ENCODE peak calls at places on chromosomes 6 and 20, in nine cellular contexts. Z is progenitor cell of endocrine pancreas; F is osteocyte; Q is Kasumi-1; C is neuronal stem cell; G is CD4-positive, alpha-beta memory T cell; N is endothelial cell; R is germinal center; T is NCI-H1417. X is an unnamed sample.
A peak's percentile ranks its signal among the peaks of the same experiment; 100 is the strongest.

GRCh38 chr20:59405819-59406218 is 105.4 kb downstream of the EDN3 start:
- DNase-seq in Z (no peak), T (no peak), G (no peak), Q (no peak), F (no peak), R (no peak), C (no peak), N (no peak), X (no peak)

GRCh38 chr20:57040924-57041323 is 225.5 kb downstream of the BMP7 start:
- DNase-seq in T (no peak), R (no peak), Z (no peak), N (no peak), G (no peak), Q (no peak), F (no peak), C (no peak), X (no peak)

GRCh38 chr20:63124092-63124781 is 91.7 kb downstream of the YTHDF1 start:
- DNase-seq in R (no peak), G (no peak), F (peak; percentile 81), T (no peak), N (no peak), Q (no peak), Z (no peak), C (no peak), X (no peak)

GRCh38 chr6:165034271-165034741 is 275.1 kb downstream of the C6orf118 start:
- DNase-seq in T (no peak), Q (no peak), C (no peak), R (no peak), Z (no peak), G (no peak), N (no peak), F (no peak), X (no peak)

GRCh38 chr6:43386492-43386891 is 17.0 kb upstream of the ZNF318 start:
- DNase-seq in C (no peak), T (peak; percentile 52), G (peak; percentile 36), N (no peak), Z (no peak), R (no peak), Q (no peak), F (no peak), X (no peak)

GRCh38 chr20:11901127-11901526 is 16.6 kb upstream of the BTBD3 start:
- DNase-seq in F (no peak), G (no peak), Z (no peak), T (no peak), N (no peak), Q (no peak), C (no peak), R (no peak), X (no peak)

GRCh38 chr6:16286151-16286522 is 47.8 kb downstream of the GMPR start:
- DNase-seq in Q (no peak), N (peak; percentile 88), T (peak; percentile 25), R (peak; percentile 57), G (peak; percentile 4), Z (peak; percentile 61), F (no peak), C (peak; percentile 49), X (peak; percentile 77)

GRCh38 chr6:122825180-122825579 is 36.1 kb downstream of the SMPDL3A start:
- DNase-seq in Q (no peak), N (no peak), F (no peak), Z (no peak), R (no peak), C (no peak), G (no peak), T (no peak), X (no peak)

GRCh38 chr6:146543211-146543939 is at the start of gene RAB32:
- DNase-seq in C (peak; percentile 80), R (peak; percentile 32), G (no peak), Z (peak; percentile 85), F (peak; percentile 98), N (peak; percentile 96), Q (peak; percentile 62), T (no peak), X (peak; percentile 68)

GRCh38 chr20:11101243-11101642 is 427.4 kb upstream of the JAG1 start:
- DNase-seq in N (no peak), C (no peak), R (no peak), Q (peak; percentile 2), F (no peak), G (no peak), Z (no peak), T (no peak), X (no peak)

GRCh38 chr6:126170433-126170832 is 169.5 kb upstream of the CENPW start:
- DNase-seq in Q (no peak), G (no peak), T (no peak), R (no peak), N (no peak), C (no peak), Z (no peak), F (no peak), X (no peak)

GRCh38 chr20:33677991-33678431 is 3.8 kb upstream of the NECAB3 start:
- DNase-seq in G (no peak), C (no peak), R (no peak), Z (no peak), N (no peak), F (no peak), Q (no peak), T (no peak), X (no peak)

GRCh38 chr20:437787-438486 is 24.4 kb downstream of the TBC1D20 start:
- DNase-seq in G (peak; percentile 8), N (no peak), Z (no peak), Q (peak; percentile 39), C (no peak), T (no peak), R (no peak), F (no peak), X (no peak)

GRCh38 chr20:42442728-42443127 is 747.0 kb downstream of the PTPRT start:
- DNase-seq in C (no peak), G (no peak), F (no peak), T (no peak), R (no peak), Z (no peak), N (no peak), Q (no peak), X (no peak)

GRCh38 chr20:10970109-10970508 is 296.3 kb upstream of the JAG1 start:
- DNase-seq in R (no peak), T (no peak), G (no peak), C (no peak), F (no peak), Z (no peak), N (no peak), Q (no peak), X (no peak)

GRCh38 chr6:153956807-153957206 is 82.2 kb upstream of the OPRM1 start:
- DNase-seq in F (no peak), Q (no peak), N (no peak), T (no peak), C (no peak), Z (no peak), G (no peak), R (no peak), X (no peak)

GRCh38 chr20:9330151-9330550 is 184.2 kb upstream of the LAMP5 start:
- DNase-seq in G (no peak), N (no peak), Z (no peak), C (no peak), T (peak; percentile 88), R (no peak), Q (no peak), F (no peak), X (no peak)

GRCh38 chr20:63658749-63659187 is 656 bp downstream of the RTEL1 start:
- DNase-seq in Q (peak; percentile 35), N (no peak), C (no peak), G (no peak), Z (no peak), R (no peak), T (no peak), F (no peak), X (no peak)

GRCh38 chr6:17850281-17850680 is 137.2 kb downstream of the KIF13A start:
- DNase-seq in G (no peak), R (no peak), N (no peak), Z (no peak), T (no peak), C (no peak), Q (no peak), F (no peak), X (no peak)

GRCh38 chr6:106469882-106470281 is 109.4 kb downstream of the CRYBG1 start:
- DNase-seq in R (no peak), F (no peak), Z (no peak), T (no peak), G (no peak), N (no peak), C (no peak), Q (no peak), X (no peak)

GRCh38 chr6:161101517-161101916 is 109.9 kb downstream of the MAP3K4 start:
- DNase-seq in N (peak; percentile 41), G (no peak), Z (no peak), T (no peak), C (peak; percentile 18), R (no peak), Q (no peak), F (no peak), X (no peak)

GRCh38 chr6:143515766-143516355 is 4.3 kb upstream of the FUCA2 start:
- DNase-seq in R (no peak), N (no peak), C (no peak), F (no peak), Q (no peak), Z (no peak), T (no peak), G (no peak), X (no peak)

GRCh38 chr6:20846602-20847028 is 312.4 kb downstream of the CDKAL1 start:
- DNase-seq in N (no peak), Q (peak; percentile 68), F (no peak), G (no peak), T (no peak), Z (no peak), C (no peak), R (no peak), X (no peak)

GRCh38 chr6:10410214-10410873 is 4.5 kb downstream of the TFAP2A start:
- DNase-seq in R (no peak), G (no peak), N (no peak), F (no peak), C (no peak), Q (no peak), Z (no peak), T (no peak), X (no peak)

GRCh38 chr6:44029489-44030185 is 97.6 kb downstream of the MRPL14 start:
- DNase-seq in F (no peak), R (no peak), C (no peak), T (no peak), G (no peak), N (no peak), Z (no peak), Q (no peak), X (no peak)

GRCh38 chr20:23143098-23143497 is 57.0 kb upstream of the CD93 start:
- DNase-seq in F (no peak), Z (no peak), R (no peak), T (no peak), N (no peak), C (no peak), Q (peak; percentile 59), G (no peak), X (no peak)

GRCh38 chr6:24307881-24308280 is 50.0 kb downstream of the DCDC2 start:
- DNase-seq in Z (no peak), F (no peak), R (no peak), T (no peak), N (no peak), Q (no peak), G (no peak), C (no peak), X (no peak)

GRCh38 chr6:79946242-79946641 is 1.1 kb downstream of the ELOVL4 start:
- DNase-seq in F (no peak), C (peak; percentile 39), G (peak; percentile 43), Q (peak; percentile 60), R (peak; percentile 13), T (peak; percentile 11), N (peak; percentile 25), Z (no peak), X (peak; percentile 21)

GRCh38 chr6:156427345-156427744 is 349.8 kb upstream of the ARID1B start:
- DNase-seq in Z (no peak), C (no peak), N (no peak), T (no peak), G (no peak), Q (peak; percentile 66), R (no peak), F (no peak), X (no peak)

GRCh38 chr6:34795836-34796425 is 4.0 kb downstream of the BLTP3A start:
- DNase-seq in G (no peak), R (no peak), Q (no peak), Z (no peak), C (no peak), F (no peak), N (no peak), T (no peak), X (no peak)

GRCh38 chr6:61711849-61712248 is 574.2 kb downstream of the KHDRBS2 start:
- DNase-seq in R (no peak), F (no peak), G (no peak), N (peak; percentile 5), Z (no peak), Q (no peak), C (peak; percentile 0), T (no peak), X (peak; percentile 2)